ENCODE peak calls at places on chromosomes 16 and 17, in seven cellular contexts. J, H, O, S, R, G and I are unnamed samples.

GRCh38 chr17:64574646-64575045 is 67.9 kb downstream of the CEP95 start:
- DNase-seq in J (no peak), H (no peak), O (no peak), S (no peak), R (no peak), G (no peak), I (no peak)

GRCh38 chr17:40561871-40562611 is 3.2 kb downstream of the CCR7 start:
- DNase-seq in J (peak; percentile 39), H (no peak), O (no peak), S (no peak), R (no peak), G (no peak), I (no peak)

GRCh38 chr16:85553436-85554113 is 59.5 kb upstream of the GSE1 start:
- DNase-seq in J (peak; percentile 77), H (peak; percentile 81), O (peak; percentile 84), S (peak; percentile 59), R (peak; percentile 70), G (no peak), I (peak; percentile 64)

GRCh38 chr17:66330646-66331037 is 28.2 kb downstream of the PRKCA start:
- DNase-seq in J (no peak), H (no peak), O (no peak), S (no peak), R (no peak), G (no peak), I (peak; percentile 50)

GRCh38 chr17:80008383-80008840 is 27.3 kb downstream of the TBC1D16 start:
- DNase-seq in J (peak; percentile 77), H (peak; percentile 71), O (peak; percentile 94), S (peak; percentile 61), R (peak; percentile 86), G (peak; percentile 86), I (peak; percentile 80)

GRCh38 chr16:89573826-89574680 is 1.5 kb upstream of the CPNE7 start:
- DNase-seq in J (no peak), H (no peak), O (no peak), S (no peak), R (no peak), G (no peak), I (no peak)

GRCh38 chr16:85573696-85574641 is 39.2 kb upstream of the GSE1 start:
- DNase-seq in J (no peak), H (peak; percentile 88), O (peak; percentile 63), S (no peak), R (no peak), G (no peak), I (peak; percentile 78)

GRCh38 chr17:9386401-9386800 is 189.2 kb downstream of the STX8 start:
- DNase-seq in J (no peak), H (no peak), O (no peak), S (no peak), R (no peak), G (no peak), I (no peak)

GRCh38 chr17:32731556-32732295 is 145.2 kb downstream of the MYO1D start:
- DNase-seq in J (no peak), H (no peak), O (no peak), S (no peak), R (no peak), G (no peak), I (no peak)

GRCh38 chr17:82518826-82519810 is at the start of gene FOXK2:
- DNase-seq in J (peak; percentile 97), H (peak; percentile 94), O (peak; percentile 94), S (peak; percentile 92), R (peak; percentile 94), G (peak; percentile 92), I (peak; percentile 94)
- TF ChIP-seq POLR2A in J (peak; percentile 39), H (no peak), O (peak; percentile 45), S (peak; percentile 43), R (no peak), G (peak; percentile 62), I (peak; percentile 93)

DNA sequence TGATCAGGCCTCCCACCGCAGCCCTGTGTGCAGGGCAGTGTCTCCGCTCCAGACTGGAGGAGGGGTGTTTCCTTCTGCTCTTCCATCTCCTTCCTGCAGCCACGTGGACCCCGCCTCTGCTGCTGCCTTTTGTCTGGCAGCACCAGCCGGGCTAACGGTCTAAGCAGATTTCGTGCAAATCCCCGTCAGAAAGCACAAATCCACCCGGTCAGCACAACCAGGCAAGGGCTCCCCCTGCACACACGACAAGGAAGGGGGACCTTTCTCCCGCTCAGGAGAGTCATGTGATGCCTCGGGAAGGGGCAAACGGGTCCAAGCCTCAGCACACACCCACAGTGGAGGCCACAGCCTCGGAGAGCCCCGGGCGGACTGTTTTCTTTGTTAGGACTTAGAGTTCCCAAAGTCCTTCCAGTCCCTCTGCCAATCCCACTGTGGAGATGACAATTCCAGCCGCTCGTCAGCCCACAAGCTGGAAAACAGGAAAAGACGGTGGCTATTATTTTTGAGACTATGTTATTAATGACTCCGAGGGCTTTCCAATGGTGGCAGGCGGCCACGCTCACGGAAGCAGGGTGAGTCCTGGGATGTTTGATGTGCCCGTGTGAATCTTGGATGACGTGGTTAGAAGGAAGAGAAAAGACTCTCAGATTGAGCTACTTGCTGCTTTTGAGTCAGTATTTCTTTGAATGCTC is 22.5 kb upstream of the MEAK7 start:
- DNase-seq in J (no peak), H (no peak), O (no peak), S (no peak), R (no peak), G (peak; percentile 54), I (peak; percentile 43)
- TF ChIP-seq POLR2A in J (no peak), H (no peak), O (no peak), S (no peak), R (no peak), G (no peak), I (no peak)

GRCh38 chr17:49086316-49086605 is 46.3 kb upstream of the B4GALNT2 start:
- DNase-seq in J (no peak), H (no peak), O (no peak), S (no peak), R (no peak), G (no peak), I (no peak)
- TF ChIP-seq POLR2A in J (no peak), H (no peak), O (no peak), S (no peak), R (no peak), G (no peak), I (no peak)

GRCh38 chr17:81492202-81492601 is 20.4 kb downstream of the ACTG1 start:
- DNase-seq in J (no peak), H (no peak), O (no peak), S (no peak), R (no peak), G (no peak), I (no peak)

GRCh38 chr17:81492706-81493105 is 19.9 kb downstream of the ACTG1 start:
- DNase-seq in J (no peak), H (no peak), O (no peak), S (no peak), R (no peak), G (no peak), I (no peak)

GRCh38 chr17:81491761-81492160 is 20.8 kb downstream of the ACTG1 start:
- DNase-seq in J (no peak), H (no peak), O (no peak), S (no peak), R (no peak), G (no peak), I (no peak)

GRCh38 chr17:81494984-81495383 is 17.6 kb downstream of the ACTG1 start:
- DNase-seq in J (peak; percentile 61), H (no peak), O (peak; percentile 43), S (no peak), R (no peak), G (no peak), I (no peak)

DNA sequence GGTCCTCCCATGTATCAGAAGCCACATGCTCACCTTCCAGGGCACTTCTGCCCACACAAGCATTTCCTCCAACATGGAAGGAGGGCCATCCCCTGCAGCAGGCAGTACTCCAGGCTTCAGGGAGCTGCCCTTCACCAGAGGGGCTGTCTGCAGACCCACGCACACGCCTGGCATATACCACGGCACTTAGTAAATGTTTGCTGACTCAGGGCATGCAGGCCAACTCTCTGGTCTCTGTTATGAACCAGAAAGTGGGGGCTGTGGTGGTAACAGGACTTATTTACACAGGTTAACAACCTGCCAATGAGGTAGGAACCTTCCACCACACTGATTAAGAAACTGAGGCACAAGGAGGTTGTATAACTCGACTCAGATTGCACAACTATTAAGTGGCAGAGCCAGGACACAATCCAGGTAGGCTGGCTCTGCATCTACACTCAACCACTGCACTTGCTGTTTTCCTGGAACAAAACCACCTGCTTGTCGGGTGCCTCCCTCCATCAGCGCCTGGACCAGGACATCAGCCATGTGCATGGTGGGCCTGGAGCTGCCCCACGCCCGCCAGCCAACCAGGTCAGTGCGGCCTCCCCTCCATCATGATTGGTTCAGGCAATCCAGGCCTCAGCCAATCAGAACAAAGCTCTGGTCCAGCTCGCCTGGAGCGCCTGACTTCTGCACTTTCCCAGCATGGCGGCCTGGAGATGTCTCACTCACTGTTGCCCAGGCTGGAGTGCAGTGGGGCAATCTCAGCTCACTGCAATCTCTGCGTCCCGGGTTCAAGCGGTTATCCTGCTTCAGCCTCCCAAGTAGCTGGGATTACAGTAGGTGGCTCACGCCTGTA is 19.2 kb downstream of the ACTG1 start:
- DNase-seq in J (no peak), H (no peak), O (no peak), S (no peak), R (no peak), G (no peak), I (no peak)
- TF ChIP-seq POLR2A in J (no peak), H (no peak), O (no peak), S (no peak), R (no peak), G (no peak), I (no peak)

GRCh38 chr17:45052052-45052772 is 780 bp upstream of the DCAKD start:
- DNase-seq in J (peak; percentile 38), H (peak; percentile 58), O (peak; percentile 26), S (no peak), R (peak; percentile 68), G (peak; percentile 19), I (peak; percentile 62)
- TF ChIP-seq POLR2A in J (peak; percentile 66), H (peak; percentile 38), O (peak; percentile 29), S (no peak), R (peak; percentile 66), G (peak; percentile 80), I (peak; percentile 52)

GRCh38 chr17:75832164-75832651 is 12.0 kb downstream of the UNC13D start:
- DNase-seq in J (no peak), H (no peak), O (peak; percentile 10), S (no peak), R (peak; percentile 57), G (no peak), I (peak; percentile 49)
- TF ChIP-seq POLR2A in J (no peak), H (no peak), O (no peak), S (no peak), R (no peak), G (no peak), I (no peak)

GRCh38 chr17:18260332-18261145 is at the start of gene MIEF2:
- DNase-seq in J (peak; percentile 96), H (peak; percentile 97), O (peak; percentile 98), S (peak; percentile 90), R (peak; percentile 97), G (peak; percentile 95), I (peak; percentile 96)
- TF ChIP-seq POLR2A in J (peak; percentile 51), H (peak; percentile 30), O (peak; percentile 45), S (peak; percentile 9), R (peak; percentile 68), G (peak; percentile 56), I (peak; percentile 68)

DNA sequence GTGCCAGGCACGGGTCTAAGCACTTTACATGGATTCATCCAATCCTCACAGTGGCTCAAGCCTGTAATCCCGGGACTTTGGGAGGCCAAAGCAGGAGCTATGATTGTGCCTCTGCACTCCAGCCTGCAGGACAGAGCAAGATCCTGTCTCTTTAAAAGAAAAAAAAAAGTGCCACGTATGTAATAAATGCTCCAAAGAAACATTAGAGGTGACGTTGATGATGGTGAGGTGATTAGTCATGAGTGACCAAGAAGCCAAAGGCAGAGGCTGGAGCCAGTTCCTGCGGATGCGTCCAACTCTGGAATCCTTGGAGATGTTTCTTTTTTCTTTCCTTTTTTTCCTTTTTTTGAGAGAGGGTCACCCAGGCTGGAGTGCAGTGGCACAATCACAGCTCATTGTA is 59.4 kb upstream of the SIAH1 start:
- DNase-seq in J (peak; percentile 77), H (peak; percentile 29), O (no peak), S (peak; percentile 73), R (no peak), G (no peak), I (peak; percentile 51)
- TF ChIP-seq POLR2A in J (no peak), H (no peak), O (no peak), S (no peak), R (no peak), G (no peak), I (no peak)